ENCODE peak calls at places on chromosomes 13 and 19, in four cellular contexts. G is GM12878, L is HCT116, Z is K562. U is an unnamed sample.

GRCh38 chr13:107835339-107836018 is 379.9 kb downstream of the LIG4 start:
- DNase-seq in G (no peak), L (no peak), Z (no peak), U (no peak)

GRCh38 chr13:25375727-25376358 is 4.1 kb downstream of the ATP8A2 start:
- DNase-seq in L (peak; percentile 31), G (no peak), Z (peak; percentile 59), U (peak; percentile 59)

GRCh38 chr13:112200200-112200599 is 133.3 kb downstream of the SOX1 start:
- DNase-seq in G (no peak), Z (no peak), L (no peak), U (no peak)

GRCh38 chr13:70544706-70545105 is 436.5 kb upstream of the KLHL1 start:
- DNase-seq in G (no peak), Z (no peak), L (no peak), U (no peak)

GRCh38 chr19:4365791-4366665 is 22.7 kb downstream of the MPND start:
- DNase-seq in G (no peak), L (no peak), Z (no peak), U (peak; percentile 39)

GRCh38 chr13:83895994-83896580 is 13.8 kb upstream of the SLITRK1 start:
- DNase-seq in G (no peak), L (no peak), Z (no peak), U (no peak)

GRCh38 chr13:92991687-92992086 is 234.9 kb upstream of the GPC6 start:
- DNase-seq in L (no peak), Z (no peak), G (no peak), U (no peak)

GRCh38 chr19:46288896-46289588 is 7.8 kb upstream of the HIF3A start:
- DNase-seq in L (no peak), G (no peak), Z (no peak), U (no peak)

GRCh38 chr13:39451860-39452301 is 151.1 kb downstream of the LHFPL6 start:
- DNase-seq in L (no peak), Z (no peak), G (no peak), U (no peak)

GRCh38 chr19:8206147-8207087 is 2.8 kb upstream of the CERS4 start:
- DNase-seq in G (no peak), Z (no peak), L (no peak), U (no peak)

GRCh38 chr19:8552810-8553209 is 24.4 kb downstream of the MYO1F start:
- DNase-seq in Z (peak; percentile 71), L (peak; percentile 75), G (no peak), U (peak; percentile 55)

GRCh38 chr13:45021250-45021649 is 31.9 kb downstream of the GPALPP1 start:
- DNase-seq in G (no peak), Z (no peak), L (no peak), U (no peak)

GRCh38 chr13:112760440-112760839 is 70.6 kb downstream of the ATP11A start:
- DNase-seq in Z (no peak), G (no peak), L (no peak), U (no peak)

GRCh38 chr19:47391510-47392223 is 27.7 kb downstream of the MEIS3 start:
- DNase-seq in G (peak; percentile 12), L (peak; percentile 49), Z (peak; percentile 76), U (peak; percentile 89)

GRCh38 chr19:5891938-5892771 is 11.4 kb downstream of the NDUFA11 start:
- DNase-seq in Z (peak; percentile 62), G (no peak), L (no peak), U (peak; percentile 70)

GRCh38 chr13:65063753-65064152 is 2166.4 kb downstream of the PCDH9 start:
- DNase-seq in L (no peak), Z (no peak), G (no peak), U (no peak)

GRCh38 chr19:56367829-56368711 is 25.3 kb downstream of the ZNF582 start:
- DNase-seq in L (no peak), G (peak; percentile 40), Z (peak; percentile 89), U (peak; percentile 96)

GRCh38 chr13:48816696-48817095 is 159.0 kb upstream of the FNDC3A start:
- DNase-seq in L (no peak), G (no peak), Z (no peak), U (no peak)

GRCh38 chr19:3358392-3358918 is 7.9 kb upstream of the NFIC start:
- DNase-seq in Z (no peak), G (no peak), L (no peak), U (no peak)

GRCh38 chr13:112839347-112840105 is 129.5 kb upstream of the MCF2L start:
- DNase-seq in G (no peak), Z (no peak), L (no peak), U (no peak)

GRCh38 chr13:75871059-75871458 is 234.9 kb downstream of the LMO7 start:
- DNase-seq in G (no peak), L (no peak), Z (no peak), U (no peak)

GRCh38 chr19:4401482-4402170 is 814 bp upstream of the CHAF1A start:
- DNase-seq in Z (no peak), G (no peak), L (no peak), U (no peak)

GRCh38 chr13:113588394-113589111 is 4.0 kb downstream of the TFDP1 start:
- DNase-seq in G (no peak), Z (no peak), L (no peak), U (peak; percentile 30)

DNA sequence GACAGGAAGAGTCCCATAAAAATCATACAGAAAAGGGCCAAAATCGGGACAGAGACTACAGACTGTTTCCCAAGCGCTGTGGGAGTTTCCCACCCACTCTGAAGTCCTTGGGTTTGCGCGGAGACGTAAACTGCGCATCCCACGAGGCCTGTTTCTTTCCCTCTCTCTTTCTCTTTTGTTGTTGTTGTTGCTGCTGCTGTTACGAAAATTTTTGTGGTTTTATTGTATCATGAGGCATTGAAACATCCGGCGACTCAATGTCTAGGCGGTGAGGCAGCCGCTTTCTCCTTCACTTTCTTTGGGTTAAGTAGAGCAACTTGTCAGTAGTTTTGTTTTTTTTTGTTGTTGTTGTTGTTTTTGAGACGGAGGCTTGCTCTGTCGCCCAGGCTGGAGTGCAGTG is 1.6 kb upstream of the PPP1R12C start:
- DNase-seq in G (no peak), L (no peak), Z (no peak), U (no peak)
- H3K9ac ChIP-seq in G (no peak overlapping the region), L (no peak overlapping the region), Z (no peak overlapping the region), U (peak overlapping the region; percentile 28)

GRCh38 chr13:41236369-41236768 is 27.0 kb downstream of the MTRF1 start:
- DNase-seq in L (no peak), G (no peak), Z (no peak), U (no peak)
- TF ChIP-seq EGR1 in L (no peak), G (no peak), Z (no peak), U (no peak)

GRCh38 chr19:49758292-49758691 is 4.8 kb downstream of the TSKS start:
- DNase-seq in L (no peak), G (no peak), Z (no peak), U (no peak)
- H3K9ac ChIP-seq in L (no peak overlapping the region), G (no peak overlapping the region), Z (peak overlapping the region; percentile 81), U (no peak overlapping the region)

DNA sequence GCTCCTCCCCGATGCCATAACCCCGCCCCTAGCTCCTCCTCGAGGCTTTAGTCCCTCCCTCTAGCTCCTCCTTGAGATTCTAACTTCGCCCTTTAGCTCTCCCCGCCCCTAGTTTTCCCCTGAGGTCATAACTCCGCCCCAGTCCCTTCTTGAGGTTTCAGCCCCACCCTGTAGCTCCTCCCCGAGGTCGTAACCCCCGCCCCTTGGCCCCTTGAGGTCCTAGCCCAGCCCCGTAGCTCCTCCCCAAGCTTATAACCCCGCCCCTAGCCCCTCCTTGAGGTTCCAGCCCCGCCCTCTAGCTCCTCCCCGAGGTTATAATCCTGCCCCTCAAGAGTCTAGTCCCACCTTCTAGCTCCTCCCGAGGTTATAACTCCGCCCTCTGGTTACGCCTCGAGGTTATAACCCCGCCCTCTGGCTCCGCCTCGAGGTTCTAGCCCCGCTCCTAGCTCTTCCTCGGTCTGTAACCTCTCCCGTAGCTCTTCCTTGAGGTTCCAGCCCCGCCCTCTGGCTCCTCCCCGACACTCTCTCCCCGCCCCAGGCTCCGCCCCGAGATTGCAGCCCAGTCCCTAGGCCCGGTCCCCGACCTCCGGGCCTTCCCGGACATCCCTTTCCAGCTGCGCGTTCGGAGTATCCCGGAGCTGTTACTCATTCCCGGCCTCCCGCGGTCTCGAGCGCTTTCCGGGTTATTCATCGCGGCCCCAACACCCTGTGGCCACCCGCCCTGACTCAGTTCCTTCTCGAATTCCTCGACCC is 1.4 kb downstream of the PLAUR start:
- DNase-seq in G (peak; percentile 95), Z (peak; percentile 98), L (peak; percentile 98), U (peak; percentile 100)
- TF ChIP-seq EGR1 in G (no peak), Z (no peak), L (no peak), U (no peak)

GRCh38 chr19:32324631-32325215 is 20.7 kb upstream of the ZNF507 start:
- DNase-seq in L (no peak), G (no peak), Z (no peak), U (no peak)
- H3K9ac ChIP-seq in L (no peak overlapping the region), G (no peak overlapping the region), Z (no peak overlapping the region), U (no peak overlapping the region)

GRCh38 chr13:51883226-51883600 is 21.4 kb downstream of the CCDC70 start:
- DNase-seq in L (no peak), G (no peak), Z (no peak), U (no peak)

GRCh38 chr13:51874651-51875050 is 12.9 kb downstream of the CCDC70 start:
- DNase-seq in L (no peak), Z (no peak), G (no peak), U (no peak)

GRCh38 chr13:51881296-51881695 is 19.5 kb downstream of the CCDC70 start:
- DNase-seq in G (no peak), Z (no peak), L (no peak), U (no peak)

GRCh38 chr13:51882570-51883225 is 20.9 kb downstream of the CCDC70 start:
- DNase-seq in G (no peak), L (no peak), Z (no peak), U (no peak)

GRCh38 chr13:51879133-51879532 is 17.4 kb downstream of the CCDC70 start:
- DNase-seq in G (no peak), L (no peak), Z (no peak), U (no peak)
- TF ChIP-seq EGR1 in G (no peak), L (no peak), Z (no peak), U (no peak)

GRCh38 chr19:19021115-19021514 is 12.2 kb downstream of the SUGP2 start:
- DNase-seq in Z (no peak), G (no peak), L (no peak), U (no peak)
- H3K9ac ChIP-seq in Z (no peak overlapping the region), G (no peak overlapping the region), L (no peak overlapping the region), U (no peak overlapping the region)